ENCODE peak calls at places on chromosome 12, in ten cellular contexts. H is left ventricle myocardium inferior, D is adrenal gland, G is cardiac fibroblast, U is A549, T is BJ, E is cardiac muscle cell, J is fibroblast of pulmonary artery, N is fibroblast of the aortic adventitia, C is body of pancreas. I is an unnamed sample.

GRCh38 chr12:32139064-32139421 is 32.4 kb downstream of the BICD1 start:
- DNase-seq in H (no peak), D (no peak), G (peak; percentile 62), U (no peak), T (no peak), E (peak; percentile 20), J (peak; percentile 63), N (peak; percentile 57), C (no peak), I (peak; percentile 51)

GRCh38 chr12:27602516-27602915 is 78.5 kb downstream of the PPFIBP1 start:
- DNase-seq in H (no peak), D (no peak), G (no peak), U (no peak), T (no peak), E (no peak), J (no peak), N (no peak), C (no peak), I (no peak)

GRCh38 chr12:613996-614726 is 49.1 kb downstream of the NINJ2 start:
- DNase-seq in H (peak; percentile 42), D (no peak), G (peak; percentile 18), U (no peak), T (no peak), E (peak; percentile 34), J (peak; percentile 26), N (peak; percentile 14), C (no peak), I (peak; percentile 86)

GRCh38 chr12:76450690-76451089 is 102.5 kb upstream of the BBS10 start:
- DNase-seq in H (no peak), D (no peak), G (peak; percentile 84), U (peak; percentile 59), T (no peak), E (no peak), J (peak; percentile 90), N (peak; percentile 80), C (no peak), I (no peak)

GRCh38 chr12:94795520-94795919 is 145.2 kb upstream of the TMCC3 start:
- DNase-seq in H (no peak), D (no peak), G (peak; percentile 47), U (peak; percentile 41), T (peak; percentile 15), E (no peak), J (peak; percentile 49), N (peak; percentile 46), C (no peak), I (peak; percentile 81)

GRCh38 chr12:10829994-10830393 is 3.8 kb upstream of the TAS2R10 start:
- DNase-seq in H (no peak), D (no peak), G (no peak), U (no peak), T (no peak), E (no peak), J (peak; percentile 30), N (peak; percentile 7), C (no peak), I (no peak)

GRCh38 chr12:26172013-26172412 is 23.4 kb upstream of the SSPN start:
- DNase-seq in H (no peak), D (no peak), G (no peak), U (no peak), T (no peak), E (no peak), J (no peak), N (no peak), C (no peak), I (no peak)

GRCh38 chr12:105783983-105784947 is 354.5 kb downstream of the NUAK1 start:
- DNase-seq in H (no peak), D (no peak), G (no peak), U (no peak), T (no peak), E (no peak), J (no peak), N (no peak), C (no peak), I (no peak)

GRCh38 chr12:108425238-108425795 is 86.2 kb upstream of the CMKLR1 start:
- DNase-seq in H (no peak), D (no peak), G (no peak), U (no peak), T (no peak), E (no peak), J (no peak), N (no peak), C (no peak), I (peak; percentile 82)

GRCh38 chr12:53764630-53765029 is 12.9 kb upstream of the CISTR start:
- DNase-seq in H (no peak), D (no peak), G (no peak), U (no peak), T (no peak), E (no peak), J (no peak), N (no peak), C (no peak), I (no peak)

GRCh38 chr12:78802593-78802992 is 62.0 kb upstream of the SYT1 start:
- DNase-seq in H (no peak), D (no peak), G (peak; percentile 45), U (peak; percentile 3), T (no peak), E (no peak), J (peak; percentile 75), N (peak; percentile 81), C (peak; percentile 55), I (no peak)

GRCh38 chr12:118356809-118357326 is 15.8 kb downstream of the TAOK3 start:
- DNase-seq in H (no peak), D (no peak), G (peak; percentile 80), U (peak; percentile 23), T (peak; percentile 77), E (no peak), J (peak; percentile 86), N (peak; percentile 79), C (no peak), I (no peak)

GRCh38 chr12:113348849-113349536 is 9.4 kb upstream of the PLBD2 start:
- DNase-seq in H (no peak), D (peak; percentile 50), G (no peak), U (no peak), T (no peak), E (no peak), J (no peak), N (no peak), C (no peak), I (peak; percentile 81)

GRCh38 chr12:49974231-49974675 is 1.5 kb downstream of the AQP6 start:
- DNase-seq in H (peak; percentile 69), D (peak; percentile 75), G (peak; percentile 83), U (no peak), T (no peak), E (peak; percentile 75), J (peak; percentile 82), N (peak; percentile 73), C (peak; percentile 77), I (peak; percentile 84)

GRCh38 chr12:24027352-24027751 is 77.9 kb upstream of the SOX5 start:
- DNase-seq in H (no peak), D (no peak), G (no peak), U (no peak), T (no peak), E (no peak), J (no peak), N (no peak), C (no peak), I (no peak)

GRCh38 chr12:12474471-12474928 is 88.2 kb downstream of the DUSP16 start:
- DNase-seq in H (no peak), D (no peak), G (no peak), U (no peak), T (no peak), E (no peak), J (no peak), N (no peak), C (no peak), I (no peak)

GRCh38 chr12:107780298-107780697 is 5.8 kb downstream of the ASCL4 start:
- DNase-seq in H (no peak), D (no peak), G (no peak), U (no peak), T (no peak), E (no peak), J (no peak), N (no peak), C (no peak), I (no peak)

GRCh38 chr12:24697769-24698168 is 251.1 kb downstream of the BCAT1 start:
- DNase-seq in H (no peak), D (no peak), G (no peak), U (no peak), T (no peak), E (no peak), J (no peak), N (no peak), C (no peak), I (no peak)

GRCh38 chr12:132600048-132601032 is 10.0 kb downstream of the LRCOL1 start:
- DNase-seq in H (peak; percentile 73), D (peak; percentile 65), G (peak; percentile 78), U (peak; percentile 76), T (no peak), E (peak; percentile 84), J (peak; percentile 71), N (peak; percentile 67), C (peak; percentile 63), I (peak; percentile 96)

GRCh38 chr12:19454837-19455236 is 15.5 kb downstream of the AEBP2 start:
- DNase-seq in H (no peak), D (no peak), G (no peak), U (no peak), T (no peak), E (no peak), J (no peak), N (no peak), C (no peak), I (no peak)
- TF ChIP-seq CTCF in H (no peak), D (no peak), G (no peak), U (no peak), T (no peak), E (no peak), J (no peak), N (no peak), C (no peak), I (no peak)

GRCh38 chr12:130213249-130213648 is 51.0 kb downstream of the FZD10 start:
- DNase-seq in H (no peak), D (no peak), G (no peak), U (no peak), T (no peak), E (no peak), J (no peak), N (no peak), C (no peak), I (peak; percentile 24)

GRCh38 chr12:130214686-130215370 is 52.6 kb downstream of the FZD10 start:
- DNase-seq in H (no peak), D (no peak), G (no peak), U (no peak), T (no peak), E (no peak), J (no peak), N (no peak), C (no peak), I (peak; percentile 56)

GRCh38 chr12:130212384-130212783 is 50.1 kb downstream of the FZD10 start:
- DNase-seq in H (no peak), D (no peak), G (no peak), U (no peak), T (no peak), E (no peak), J (no peak), N (no peak), C (no peak), I (peak; percentile 25)
- H3K4me3 ChIP-seq in H (no peak overlapping the region), D (no peak overlapping the region), G (no peak overlapping the region), U (no peak overlapping the region), T (no peak overlapping the region), E (no peak overlapping the region), J (no peak overlapping the region), N (no peak overlapping the region), C (no peak overlapping the region), I (no peak overlapping the region)

GRCh38 chr12:57229041-57229633 is 374 bp upstream of the SHMT2 start:
- DNase-seq in H (no peak), D (no peak), G (peak; percentile 31), U (no peak), T (no peak), E (no peak), J (no peak), N (no peak), C (no peak), I (no peak)
- TF ChIP-seq CTCF in H (peak; percentile 39), D (peak; percentile 29), G (no peak), U (no peak), T (no peak), E (no peak), J (no peak), N (peak; percentile 1), C (no peak), I (peak; percentile 36)

GRCh38 chr12:122827258-122827657 is 8.0 kb upstream of the HIP1R start:
- DNase-seq in H (no peak), D (no peak), G (no peak), U (no peak), T (no peak), E (no peak), J (no peak), N (no peak), C (no peak), I (no peak)
- H3K4me3 ChIP-seq in H (no peak overlapping the region), D (no peak overlapping the region), G (no peak overlapping the region), U (peak overlapping the region; percentile 60), T (no peak overlapping the region), E (no peak overlapping the region), J (no peak overlapping the region), N (no peak overlapping the region), C (no peak overlapping the region), I (no peak overlapping the region)

I was measured in endodermal cell.